ENCODE peak calls at places on chromosome 18, in four cellular contexts. E is HepG2, H is HCT116, Q is K562. B is an unnamed sample.
A peak's percentile ranks its signal among the peaks of the same experiment; 100 is the strongest.

GRCh38 chr18:36786686-36787085 is 42.1 kb downstream of the TPGS2 start:
- DNase-seq in E (peak; percentile 42), H (no peak), Q (no peak), B (no peak)

GRCh38 chr18:27223570-27224340 is 38.6 kb upstream of the CHST9 start:
- DNase-seq in E (no peak), H (no peak), Q (no peak), B (no peak)

GRCh38 chr18:43800584-43800983 is 523.3 kb upstream of the SYT4 start:
- DNase-seq in E (no peak), H (no peak), Q (no peak), B (no peak)

GRCh38 chr18:28411806-28412205 is 234.9 kb upstream of the CDH2 start:
- DNase-seq in E (no peak), H (no peak), Q (no peak), B (no peak)

GRCh38 chr18:48566588-48566987 is 27.8 kb downstream of the CTIF start:
- DNase-seq in E (no peak), H (no peak), Q (peak; percentile 60), B (no peak)

GRCh38 chr18:5440297-5440696 is 103.5 kb downstream of the EPB41L3 start:
- DNase-seq in E (no peak), H (no peak), Q (no peak), B (no peak)

GRCh38 chr18:36718705-36719328 is 110.0 kb downstream of the TPGS2 start:
- DNase-seq in E (no peak), H (no peak), Q (no peak), B (no peak)

GRCh38 chr18:54783100-54783499 is 45.2 kb upstream of the RAB27B start:
- DNase-seq in E (no peak), H (no peak), Q (no peak), B (no peak)

GRCh38 chr18:61892683-61893303 is at the start of gene RNF152:
- DNase-seq in E (no peak), H (no peak), Q (no peak), B (peak; percentile 75)

GRCh38 chr18:80169607-80170006 is 60.5 kb downstream of the ADNP2 start:
- DNase-seq in E (no peak), H (no peak), Q (no peak), B (no peak)

GRCh38 chr18:63284173-63284765 is 35.3 kb downstream of the BCL2 start:
- DNase-seq in E (no peak), H (no peak), Q (no peak), B (no peak)

GRCh38 chr18:68299906-68300305 is 415.0 kb downstream of the TMX3 start:
- DNase-seq in E (no peak), H (no peak), Q (no peak), B (no peak)

GRCh38 chr18:44594779-44595467 is 85.8 kb upstream of the SETBP1 start:
- DNase-seq in E (no peak), H (no peak), Q (no peak), B (no peak)

GRCh38 chr18:62844850-62845643 is 129.7 kb downstream of the PHLPP1 start:
- DNase-seq in E (no peak), H (no peak), Q (no peak), B (no peak)

GRCh38 chr18:62634991-62635630 is 80.2 kb upstream of the PHLPP1 start:
- DNase-seq in E (peak; percentile 7), H (no peak), Q (no peak), B (no peak)

GRCh38 chr18:376307-376706 is 108.5 kb upstream of the THOC1 start:
- DNase-seq in E (no peak), H (no peak), Q (no peak), B (no peak)

GRCh38 chr18:29418136-29418535 is 1241.2 kb upstream of the CDH2 start:
- DNase-seq in E (no peak), H (no peak), Q (no peak), B (no peak)

GRCh38 chr18:69770206-69770605 is 177.5 kb downstream of the CD226 start:
- DNase-seq in E (peak; percentile 39), H (no peak), Q (no peak), B (no peak)

GRCh38 chr18:12608292-12608691 is 49.6 kb downstream of the SPIRE1 start:
- DNase-seq in E (peak; percentile 73), H (no peak), Q (no peak), B (no peak)

GRCh38 chr18:54150226-54150625 is 74.2 kb downstream of the MBD2 start:
- DNase-seq in E (no peak), H (no peak), Q (no peak), B (no peak)

GRCh38 chr18:13221821-13222220 is 3.3 kb downstream of the LDLRAD4 start:
- DNase-seq in E (no peak), H (no peak), Q (no peak), B (peak; percentile 74)

GRCh38 chr18:48815581-48816324 is 135.0 kb downstream of the SMAD7 start:
- DNase-seq in E (no peak), H (no peak), Q (no peak), B (no peak)

GRCh38 chr18:48732767-48733424 is 194.1 kb downstream of the CTIF start:
- DNase-seq in E (no peak), H (no peak), Q (peak; percentile 33), B (no peak)

GRCh38 chr18:6132751-6133368 is 237.5 kb upstream of the TMEM200C start:
- DNase-seq in E (no peak), H (no peak), Q (no peak), B (no peak)

GRCh38 chr18:58886864-58887612 is 22.4 kb downstream of the ZNF532 start:
- DNase-seq in E (no peak), H (no peak), Q (no peak), B (no peak)

GRCh38 chr18:58891753-58892152 is 27.1 kb downstream of the ZNF532 start:
- DNase-seq in E (no peak), H (no peak), Q (no peak), B (no peak)

GRCh38 chr18:58882681-58883080 is 18.0 kb downstream of the ZNF532 start:
- DNase-seq in E (no peak), H (no peak), Q (no peak), B (no peak)

GRCh38 chr18:58884694-58885093 is 20.0 kb downstream of the ZNF532 start:
- DNase-seq in E (no peak), H (no peak), Q (no peak), B (no peak)

DNA sequence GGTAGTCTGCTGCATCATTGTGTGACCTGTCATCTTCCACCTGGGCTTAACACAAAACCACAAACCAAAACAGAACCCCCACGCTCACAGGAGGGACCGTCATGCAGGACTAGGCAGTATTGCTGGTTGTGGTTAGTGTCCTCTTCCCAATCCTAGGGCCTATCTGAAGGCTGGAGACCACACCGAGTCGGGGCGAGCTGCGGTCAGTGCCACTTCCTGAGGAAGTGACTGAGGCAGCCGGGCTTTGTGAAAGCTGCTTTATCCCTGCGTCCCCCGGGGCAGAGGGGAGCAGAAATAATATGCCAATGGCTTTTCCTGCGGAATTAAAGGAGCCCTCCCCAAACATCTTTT is 22.9 kb downstream of the ZNF532 start:
- DNase-seq in E (no peak), H (no peak), Q (no peak), B (no peak)
- H3K4me3 ChIP-seq in E (no peak overlapping the region), H (no peak overlapping the region), Q (no peak overlapping the region), B (no peak overlapping the region)

GRCh38 chr18:10040287-10041011 is 126.6 kb downstream of the VAPA start:
- DNase-seq in E (no peak), H (no peak), Q (no peak), B (no peak)
- TF ChIP-seq ELF1 in E (no peak), H (no peak), Q (no peak), B (no peak)

GRCh38 chr18:31499157-31499524 is 1.2 kb downstream of the DSG2 start:
- DNase-seq in E (no peak), H (no peak), Q (no peak), B (no peak)
- H3K4me3 ChIP-seq in E (peak overlapping the region; percentile 94), H (peak overlapping the region; percentile 92), Q (peak overlapping the region; percentile 87), B (no peak overlapping the region)

GRCh38 chr18:47420130-47420529 is 168.7 kb upstream of the SKOR2 start:
- DNase-seq in E (no peak), H (no peak), Q (no peak), B (no peak)
- TF ChIP-seq ELF1 in E (no peak), H (no peak), Q (no peak), B (no peak)

GRCh38 chr18:75269696-75270095 is 59.1 kb downstream of the TSHZ1 start:
- DNase-seq in E (no peak), H (no peak), Q (no peak), B (no peak)

GRCh38 chr18:75277629-75277966 is 67.0 kb downstream of the TSHZ1 start:
- DNase-seq in E (no peak), H (no peak), Q (no peak), B (no peak)

GRCh38 chr18:75276813-75277628 is 66.4 kb downstream of the TSHZ1 start:
- DNase-seq in E (no peak), H (no peak), Q (no peak), B (no peak)

GRCh38 chr18:75275226-75275625 is 64.6 kb downstream of the TSHZ1 start:
- DNase-seq in E (no peak), H (no peak), Q (no peak), B (no peak)

GRCh38 chr18:75273817-75274216 is 63.2 kb downstream of the TSHZ1 start:
- DNase-seq in E (no peak), H (no peak), Q (no peak), B (no peak)
- H3K4me3 ChIP-seq in E (no peak overlapping the region), H (no peak overlapping the region), Q (no peak overlapping the region), B (no peak overlapping the region)

DNA sequence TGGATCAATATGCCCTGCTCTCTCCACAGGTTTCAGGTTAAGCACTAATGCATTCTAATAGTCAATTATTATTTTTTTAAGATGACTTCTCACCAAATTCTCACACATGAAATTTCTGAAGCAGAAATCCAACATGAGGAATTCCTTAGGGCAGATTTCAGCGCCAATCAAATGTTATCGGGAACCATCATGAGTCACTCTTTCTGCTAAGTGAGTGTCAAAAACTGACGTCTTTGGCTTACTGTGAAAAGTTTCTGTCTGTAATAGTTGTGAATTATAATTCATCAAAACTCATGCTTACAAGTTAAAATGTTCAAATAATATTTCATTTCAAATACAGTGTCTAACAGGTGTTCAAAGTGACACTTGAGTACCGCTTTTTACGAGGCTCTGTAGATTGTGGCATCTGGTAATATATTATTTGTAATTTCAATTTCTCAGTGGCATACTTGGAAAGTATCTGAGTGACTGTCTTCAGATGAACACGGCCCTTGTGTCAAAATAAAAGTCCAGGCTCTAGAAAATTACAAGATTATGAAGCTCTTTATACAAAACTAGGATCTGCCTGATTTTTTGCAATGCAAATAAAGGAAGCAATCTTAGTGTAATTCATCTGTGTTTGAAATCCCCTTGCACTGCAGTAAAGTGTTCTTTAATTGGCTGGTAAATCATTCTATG is 1038.7 kb downstream of the SOCS6 start:
- DNase-seq in E (no peak), H (no peak), Q (no peak), B (no peak)
- TF ChIP-seq ELF1 in E (no peak), H (no peak), Q (no peak), B (no peak)

GRCh38 chr18:59909289-59910036 is 9.7 kb downstream of the PMAIP1 start:
- DNase-seq in E (no peak), H (no peak), Q (no peak), B (no peak)
- H3K4me3 ChIP-seq in E (no peak overlapping the region), H (peak overlapping the region; percentile 47), Q (no peak overlapping the region), B (no peak overlapping the region)

GRCh38 chr18:64370036-64370435 is 221.1 kb upstream of the LINC00305 start:
- DNase-seq in E (no peak), H (no peak), Q (no peak), B (no peak)
- TF ChIP-seq ELF1 in E (no peak), H (no peak), Q (no peak), B (no peak)

GRCh38 chr18:34492652-34493051 is 217.4 kb upstream of the DTNA start:
- DNase-seq in E (peak; percentile 87), H (no peak), Q (no peak), B (peak; percentile 12)
- H3K4me3 ChIP-seq in E (peak overlapping the region; percentile 81), H (no peak overlapping the region), Q (no peak overlapping the region), B (peak overlapping the region; percentile 53)

B was measured in SK-N-SH.